ENCODE peak calls at places on chromosomes 7 and 10, in seven cellular contexts. W, X, E, K, J, N and A are unnamed samples.

GRCh38 chr10:132138596-132138995 is 48.2 kb upstream of the DPYSL4 start:
- DNase-seq in W (no peak), E (no peak), X (no peak), K (no peak), N (no peak), J (no peak), A (no peak)

GRCh38 chr7:140242057-140243031 is 65.6 kb upstream of the KDM7A start:
- DNase-seq in K (no peak), N (no peak), W (no peak), X (no peak), E (peak; percentile 93), J (no peak), A (no peak)

GRCh38 chr7:137508437-137509175 is 165.1 kb upstream of the PTN start:
- DNase-seq in J (no peak), W (no peak), E (peak; percentile 73), K (no peak), N (no peak), X (peak; percentile 90), A (peak; percentile 60)

GRCh38 chr10:96858038-96858705 is 26.1 kb downstream of the LCOR start:
- DNase-seq in J (no peak), X (peak; percentile 25), W (no peak), E (no peak), K (no peak), N (no peak), A (peak; percentile 27)

GRCh38 chr10:69860290-69860689 is 58.6 kb downstream of the COL13A1 start:
- DNase-seq in N (no peak), W (no peak), E (no peak), X (no peak), K (no peak), J (no peak), A (no peak)

GRCh38 chr7:93910076-93910994 is 4.0 kb downstream of the GNGT1 start:
- DNase-seq in N (no peak), X (peak; percentile 84), W (no peak), K (no peak), J (no peak), E (no peak), A (peak; percentile 58)

GRCh38 chr7:29424984-29425309 is 138.7 kb upstream of the PRR15 start:
- DNase-seq in J (no peak), W (no peak), K (no peak), E (peak; percentile 45), X (no peak), N (no peak), A (no peak)

GRCh38 chr7:153091477-153091876 is 331.9 kb downstream of the ACTR3B start:
- DNase-seq in N (no peak), J (peak; percentile 51), X (no peak), W (no peak), E (no peak), K (no peak), A (no peak)

GRCh38 chr7:4706384-4707032 is 24.4 kb downstream of the FOXK1 start:
- DNase-seq in E (peak; percentile 70), N (no peak), W (no peak), J (no peak), X (peak; percentile 64), K (peak; percentile 58), A (peak; percentile 85)

GRCh38 chr10:81027223-81027622 is 489.5 kb downstream of the SH2D4B start:
- DNase-seq in J (no peak), W (no peak), K (no peak), X (no peak), N (no peak), E (no peak), A (peak; percentile 56)

GRCh38 chr7:132202541-132202940 is 373.7 kb downstream of the PLXNA4 start:
- DNase-seq in E (no peak), N (no peak), X (no peak), K (no peak), W (no peak), J (no peak), A (no peak)

GRCh38 chr7:89183726-89184125 is 388.2 kb upstream of the TEX47 start:
- DNase-seq in K (no peak), N (no peak), E (no peak), X (no peak), W (no peak), J (no peak), A (no peak)

GRCh38 chr10:21528452-21529235 is 3.2 kb upstream of the SKIDA1 start:
- DNase-seq in N (no peak), J (no peak), K (no peak), W (no peak), E (peak; percentile 60), X (no peak), A (peak; percentile 56)

GRCh38 chr10:121694966-121695340 is 96.7 kb upstream of the FGFR2 start:
- DNase-seq in X (no peak), W (no peak), N (no peak), E (peak; percentile 54), J (peak; percentile 76), K (no peak), A (no peak)

GRCh38 chr7:151727579-151728285 is 149.2 kb downstream of the PRKAG2 start:
- DNase-seq in X (peak; percentile 97), N (peak; percentile 54), W (no peak), K (no peak), J (peak; percentile 97), E (peak; percentile 90), A (peak; percentile 97)

GRCh38 chr7:114081606-114082425 is 163.0 kb upstream of the PPP1R3A start:
- DNase-seq in E (peak; percentile 69), K (no peak), J (no peak), N (no peak), W (peak; percentile 39), X (peak; percentile 70), A (peak; percentile 54)

GRCh38 chr7:44961844-44962482 is 16.9 kb downstream of the MYO1G start:
- DNase-seq in K (peak; percentile 45), W (no peak), E (no peak), N (no peak), J (no peak), X (no peak), A (no peak)

GRCh38 chr10:23158370-23158769 is 33.7 kb upstream of the PTF1A start:
- DNase-seq in X (peak; percentile 58), N (no peak), K (peak; percentile 51), E (peak; percentile 76), W (peak; percentile 72), J (peak; percentile 46), A (peak; percentile 65)

GRCh38 chr7:75866129-75866496 is 12.7 kb upstream of the RHBDD2 start:
- DNase-seq in X (no peak), N (no peak), W (no peak), K (no peak), E (no peak), J (no peak), A (peak; percentile 53)

GRCh38 chr10:88195841-88196240 is 332.4 kb downstream of the PTEN start:
- DNase-seq in K (no peak), J (no peak), N (no peak), E (no peak), X (no peak), W (no peak), A (no peak)

GRCh38 chr10:68598978-68599753 is 39.0 kb downstream of the TET1 start:
- DNase-seq in J (no peak), W (no peak), K (peak; percentile 56), N (no peak), E (peak; percentile 36), X (peak; percentile 43), A (peak; percentile 87)

GRCh38 chr7:27243340-27244163 is 950 bp downstream of the EVX1 start:
- DNase-seq in N (no peak), K (peak; percentile 70), W (no peak), J (no peak), E (peak; percentile 69), X (no peak), A (no peak)

GRCh38 chr10:110353244-110354119 is 48.8 kb upstream of the SMNDC1 start:
- DNase-seq in J (peak; percentile 43), E (peak; percentile 78), X (peak; percentile 99), N (no peak), W (no peak), K (peak; percentile 72), A (peak; percentile 95)

GRCh38 chr7:34748244-34749039 is 90.4 kb downstream of the NPSR1 start:
- DNase-seq in J (peak; percentile 4), N (no peak), E (peak; percentile 73), W (no peak), X (peak; percentile 12), K (peak; percentile 38), A (peak; percentile 65)

GRCh38 chr7:47758546-47758945 is 176.6 kb upstream of the TNS3 start:
- DNase-seq in X (peak; percentile 36), E (no peak), K (no peak), W (no peak), J (no peak), N (no peak), A (peak; percentile 59)

GRCh38 chr7:101744588-101744987 is 72.8 kb upstream of the CUX1 start:
- DNase-seq in N (no peak), W (no peak), E (no peak), J (no peak), X (no peak), K (no peak), A (no peak)
- H3K18ac ChIP-seq in N (peak overlapping the region; percentile 98), W (no peak overlapping the region), E (no peak overlapping the region), J (no peak overlapping the region), X (no peak overlapping the region), K (peak overlapping the region; percentile 93), A (no peak overlapping the region)

GRCh38 chr10:30536578-30536977 is 93.0 kb downstream of the LYZL2 start:
- DNase-seq in E (no peak), J (peak; percentile 33), X (no peak), N (no peak), W (no peak), K (no peak), A (no peak)

GRCh38 chr10:30537586-30537985 is 92.0 kb downstream of the LYZL2 start:
- DNase-seq in E (no peak), J (no peak), N (no peak), K (no peak), X (no peak), W (no peak), A (no peak)

GRCh38 chr10:30535677-30536076 is 93.9 kb downstream of the LYZL2 start:
- DNase-seq in K (no peak), J (no peak), N (no peak), W (no peak), X (no peak), E (no peak), A (no peak)

GRCh38 chr10:30540286-30540685 is 89.3 kb downstream of the LYZL2 start:
- DNase-seq in X (peak; percentile 8), N (no peak), E (no peak), K (no peak), J (no peak), W (no peak), A (no peak)

DNA sequence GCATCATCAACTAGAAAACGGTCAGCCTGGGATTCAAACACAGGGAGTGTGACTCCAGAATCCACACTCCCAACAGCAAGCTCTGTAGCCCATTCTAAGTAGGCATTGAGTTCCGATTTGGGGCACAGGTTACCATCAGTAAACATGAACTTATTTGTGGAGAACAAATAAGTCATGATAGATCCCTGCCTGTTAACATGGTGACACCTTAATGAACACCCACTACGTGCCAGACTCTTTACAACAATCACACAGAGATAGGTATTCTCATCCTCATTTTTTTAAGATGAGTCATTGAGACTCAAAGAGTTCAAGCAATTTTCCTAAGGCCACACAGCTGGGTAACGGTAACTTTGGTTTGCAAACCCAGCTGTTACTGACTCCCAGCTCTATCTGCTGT is 91.5 kb downstream of the LYZL2 start:
- DNase-seq in E (peak; percentile 97), W (no peak), N (no peak), K (no peak), X (peak; percentile 27), J (peak; percentile 32), A (peak; percentile 70)
- H3K27ac ChIP-seq in E (peak overlapping the region; percentile 71), W (no peak overlapping the region), N (no peak overlapping the region), K (no peak overlapping the region), X (no peak overlapping the region), J (no peak overlapping the region), A (no peak overlapping the region)

GRCh38 chr7:55592492-55592891 is 20.2 kb upstream of the VOPP1 start:
- DNase-seq in X (no peak), J (no peak), W (no peak), E (no peak), N (no peak), K (no peak), A (no peak)
- H3K18ac ChIP-seq in X (no peak overlapping the region), J (no peak overlapping the region), W (no peak overlapping the region), E (no peak overlapping the region), N (no peak overlapping the region), K (no peak overlapping the region), A (no peak overlapping the region)

GRCh38 chr10:6269953-6270867 is 67.5 kb downstream of the PFKFB3 start:
- DNase-seq in W (no peak), J (no peak), N (no peak), K (no peak), E (no peak), X (peak; percentile 19), A (peak; percentile 54)
- H3K27ac ChIP-seq in W (no peak overlapping the region), J (peak overlapping the region; percentile 29), N (no peak overlapping the region), K (no peak overlapping the region), E (no peak overlapping the region), X (no peak overlapping the region), A (no peak overlapping the region)